ENCODE peak calls at places on chromosomes 6 and 20, in five cellular contexts. Y is testis, F is OCI-LY7, T is breast epithelium, P is A549. N is an unnamed sample.

GRCh38 chr20:47122560-47122959 is 227.9 kb downstream of the EYA2 start:
- DNase-seq in Y (no peak), F (no peak), T (no peak), P (no peak), N (no peak)

GRCh38 chr6:44002071-44002590 is 125.1 kb downstream of the MRPL14 start:
- DNase-seq in Y (no peak), F (no peak), T (no peak), P (no peak), N (no peak)

GRCh38 chr6:159094444-159095252 is 49.9 kb upstream of the TAGAP start:
- DNase-seq in Y (peak), F (peak), T (no peak), P (no peak), N (no peak)

GRCh38 chr20:45555198-45555597 is 8.0 kb upstream of the EPPIN start:
- DNase-seq in Y (no peak), F (no peak), T (no peak), P (no peak), N (no peak)

GRCh38 chr6:122838060-122838780 is 49.2 kb downstream of the SMPDL3A start:
- DNase-seq in Y (no peak), F (no peak), T (no peak), P (peak), N (no peak)

GRCh38 chr6:20708367-20709124 is 174.3 kb downstream of the CDKAL1 start:
- DNase-seq in Y (no peak), F (no peak), T (no peak), P (no peak), N (no peak)

GRCh38 chr20:51678041-51678697 is 90.0 kb downstream of the ATP9A start:
- DNase-seq in Y (peak), F (no peak), T (peak), P (no peak), N (no peak)

GRCh38 chr20:17179840-17180239 is 47.0 kb upstream of the PCSK2 start:
- DNase-seq in Y (no peak), F (no peak), T (no peak), P (no peak), N (no peak)

GRCh38 chr6:130587778-130588520 is 222.1 kb downstream of the TMEM200A start:
- DNase-seq in Y (no peak), F (no peak), T (no peak), P (no peak), N (no peak)

GRCh38 chr20:51382986-51383821 is 159.3 kb downstream of the NFATC2 start:
- DNase-seq in Y (no peak), F (peak), T (no peak), P (no peak), N (peak)

GRCh38 chr6:88574666-88575065 is 388.8 kb downstream of the RNGTT start:
- DNase-seq in Y (no peak), F (no peak), T (no peak), P (no peak), N (no peak)

GRCh38 chr20:53608071-53608455 is 14.4 kb upstream of the ZNF217 start:
- DNase-seq in Y (peak), F (no peak), T (no peak), P (no peak), N (no peak)

GRCh38 chr20:53950031-53950430 is 120.4 kb downstream of the BCAS1 start:
- DNase-seq in Y (no peak), F (no peak), T (no peak), P (no peak), N (no peak)

GRCh38 chr20:29079769-29080690 is 2177.4 kb upstream of the DEFB115 start:
- DNase-seq in Y (peak), F (no peak), T (no peak), P (peak), N (peak)

GRCh38 chr6:28380381-28380780 is 19.2 kb downstream of the ZSCAN12 start:
- DNase-seq in Y (no peak), F (no peak), T (no peak), P (no peak), N (no peak)

GRCh38 chr6:42914546-42914945 is 1.3 kb upstream of the PTCRA start:
- DNase-seq in Y (no peak), F (no peak), T (no peak), P (no peak), N (no peak)

GRCh38 chr6:155509743-155510475 is 54.3 kb upstream of the NOX3 start:
- DNase-seq in Y (no peak), F (no peak), T (no peak), P (no peak), N (no peak)

GRCh38 chr20:21322921-21323321 is 19.8 kb downstream of the XRN2 start:
- DNase-seq in Y (no peak), F (no peak), T (no peak), P (no peak), N (no peak)

GRCh38 chr20:20780127-20780822 is 67.8 kb upstream of the RALGAPA2 start:
- DNase-seq in Y (peak), F (no peak), T (peak), P (no peak), N (peak)

GRCh38 chr6:133774356-133774755 is 114.6 kb upstream of the TCF21 start:
- DNase-seq in Y (no peak), F (no peak), T (no peak), P (no peak), N (no peak)

GRCh38 chr20:62368629-62369507 is 1.8 kb upstream of the LAMA5 start:
- DNase-seq in Y (no peak), F (no peak), T (no peak), P (no peak), N (no peak)

GRCh38 chr6:82863771-82864170 is 201.9 kb downstream of the UBE3D start:
- DNase-seq in Y (no peak), F (no peak), T (no peak), P (no peak), N (no peak)

DNA sequence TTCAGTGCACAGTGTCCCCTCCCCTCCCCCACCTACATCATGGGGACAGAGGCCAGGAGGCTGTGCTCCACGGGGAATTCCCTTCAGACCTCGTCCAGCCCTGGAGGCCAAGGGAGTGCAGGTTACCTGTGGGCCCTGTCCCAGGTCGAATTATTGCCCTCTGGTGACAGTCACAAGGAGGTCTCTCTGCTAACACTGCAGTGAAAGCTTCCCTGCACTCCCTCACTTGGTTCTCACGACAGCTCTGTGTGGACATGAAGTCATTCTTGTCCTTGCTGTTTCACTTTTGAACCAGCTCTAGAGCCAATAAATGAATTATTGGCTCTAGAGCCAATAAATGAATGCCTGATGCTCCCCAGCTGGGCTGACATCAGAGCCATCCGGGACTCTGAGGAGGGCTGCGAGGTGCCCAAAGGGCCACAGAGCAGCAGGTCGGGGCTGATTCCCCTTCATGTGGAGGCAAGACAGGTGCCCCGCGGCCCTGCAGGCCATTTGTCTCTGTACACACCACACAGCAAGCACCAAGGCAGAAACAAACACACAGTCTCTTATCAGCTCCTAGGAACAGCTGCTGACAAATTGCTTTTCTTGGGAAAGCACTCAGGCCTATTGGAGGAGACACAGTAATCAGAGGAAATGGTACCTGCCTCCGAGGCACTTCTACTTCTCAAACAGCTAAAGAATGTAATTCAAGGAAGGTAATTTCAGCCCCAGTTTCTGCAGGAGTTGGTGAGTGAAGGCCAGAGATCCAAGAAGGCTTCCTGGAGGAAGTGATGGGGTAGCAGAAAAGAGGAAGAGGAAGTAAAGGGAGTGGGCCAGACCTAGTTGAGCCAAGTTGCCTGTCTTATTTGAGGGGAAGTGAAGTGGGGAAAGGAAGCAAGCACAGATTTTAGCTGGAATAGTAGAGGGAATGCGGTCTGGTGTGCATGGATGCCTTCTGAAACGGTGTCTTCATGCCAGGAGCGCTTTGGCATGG is 27.5 kb upstream of the TBXT start:
- DNase-seq in Y (no peak), F (no peak), T (no peak), P (no peak), N (peak)
- H3K4me3 ChIP-seq in Y (no peak), F (no peak), T (no peak), P (no peak), N (no peak)

DNA sequence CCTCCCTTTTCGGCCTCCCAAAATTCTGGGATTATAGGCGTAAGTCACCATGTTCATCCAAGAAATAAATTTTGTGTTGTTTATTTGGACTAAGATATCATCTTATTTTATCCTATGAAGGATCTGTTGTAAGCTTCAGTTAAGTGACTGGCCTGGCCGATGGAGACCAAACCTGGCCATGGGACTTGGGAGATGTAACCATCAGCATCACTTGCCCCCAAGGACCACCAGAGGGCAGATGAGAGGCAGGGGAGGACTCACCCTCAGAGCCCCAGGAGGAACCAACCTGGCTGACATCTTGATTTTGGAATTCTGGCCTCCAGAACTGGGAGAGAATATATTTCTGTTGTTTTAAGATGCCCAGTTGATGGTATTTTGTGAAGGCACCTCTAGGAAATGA is 266.7 kb downstream of the CDH26 start:
- DNase-seq in Y (peak), F (peak), T (no peak), P (peak), N (no peak)
- TF ChIP-seq CTCF in Y (peak), F (peak), T (no peak), P (no peak), N (no peak)

DNA sequence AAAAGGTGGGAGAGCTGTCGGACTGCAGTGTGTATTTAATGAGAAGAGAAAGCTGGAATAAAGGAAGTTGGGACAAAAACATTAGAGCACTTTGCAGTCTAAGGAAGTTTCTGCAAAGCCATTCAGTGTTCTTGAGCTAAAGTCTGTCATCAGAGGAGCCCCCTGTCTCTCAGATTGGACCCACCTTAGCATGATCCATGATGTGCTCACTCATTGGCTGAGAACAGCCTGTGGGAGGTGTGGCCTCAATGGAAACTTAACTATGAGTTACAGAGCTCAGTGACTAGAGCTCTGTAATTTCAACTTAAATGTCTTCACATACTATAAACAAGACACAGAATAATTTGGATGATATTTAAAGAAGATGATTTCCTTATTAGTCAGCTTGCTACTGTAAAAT is 437.0 kb downstream of the BTBD3 start:
- DNase-seq in Y (peak), F (no peak), T (no peak), P (no peak), N (no peak)
- H3K4me3 ChIP-seq in Y (no peak), F (no peak), T (no peak), P (no peak), N (no peak)

GRCh38 chr6:11085758-11086435 is 7.7 kb upstream of the SMIM13 start:
- DNase-seq in Y (no peak), F (no peak), T (no peak), P (no peak), N (no peak)

GRCh38 chr6:11083956-11084355 is 9.7 kb upstream of the SMIM13 start:
- DNase-seq in Y (no peak), F (no peak), T (no peak), P (no peak), N (no peak)

GRCh38 chr6:11080296-11080695 is 13.3 kb upstream of the SMIM13 start:
- DNase-seq in Y (no peak), F (no peak), T (no peak), P (no peak), N (no peak)

GRCh38 chr6:11078266-11078665 is 15.4 kb upstream of the SMIM13 start:
- DNase-seq in Y (no peak), F (no peak), T (no peak), P (no peak), N (no peak)

DNA sequence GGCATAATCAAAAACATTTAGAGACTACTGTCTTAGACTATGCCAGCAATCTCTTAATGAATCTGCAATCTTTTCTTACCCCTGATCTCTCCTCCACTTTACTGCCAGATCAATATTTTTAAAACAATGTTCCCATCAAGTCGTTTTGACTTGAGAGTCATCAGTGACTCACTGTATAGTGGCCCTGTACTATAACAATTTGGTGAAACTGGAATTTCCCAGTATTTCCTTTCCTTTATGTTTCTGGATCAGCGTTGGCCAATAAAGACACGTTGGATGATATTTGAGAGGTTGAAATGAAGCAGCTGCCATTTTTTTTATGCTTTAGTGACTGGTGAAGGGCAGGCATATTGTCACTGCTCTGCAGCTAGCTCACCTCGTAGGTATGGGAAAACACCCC is 10.1 kb upstream of the SMIM13 start:
- DNase-seq in Y (no peak), F (no peak), T (no peak), P (no peak), N (no peak)
- TF ChIP-seq CTCF in Y (no peak), F (no peak), T (no peak), P (no peak), N (no peak)

DNA sequence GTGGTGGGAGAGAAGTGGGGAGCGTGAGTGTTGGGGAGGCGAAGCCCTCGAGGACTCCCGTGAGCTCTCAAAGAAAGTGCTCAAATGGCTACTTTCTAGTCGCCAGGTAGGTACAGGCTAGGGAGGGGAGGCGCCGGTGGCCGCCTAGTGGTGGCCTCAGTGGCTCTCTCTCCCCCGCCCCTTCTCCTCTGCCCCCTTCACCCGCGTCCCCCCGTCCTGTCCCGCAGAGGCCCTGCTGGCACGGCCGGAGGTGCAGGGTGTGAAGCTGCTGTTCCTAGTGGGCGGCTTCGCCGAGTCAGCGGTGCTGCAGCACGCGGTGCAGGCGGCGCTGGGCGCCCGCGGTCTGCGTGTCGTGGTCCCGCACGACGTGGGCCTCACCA is 16.3 kb downstream of the ADISSP start:
- DNase-seq in Y (no peak), F (no peak), T (no peak), P (no peak), N (no peak)
- H3K4me3 ChIP-seq in Y (peak), F (no peak), T (peak), P (no peak), N (no peak)

GRCh38 chr20:63519765-63520593 is 586 bp upstream of the PPDPF start:
- DNase-seq in Y (peak), F (peak), T (peak), P (peak), N (no peak)
- TF ChIP-seq CTCF in Y (no peak), F (peak), T (no peak), P (peak), N (no peak)

GRCh38 chr20:59322101-59322500 is 21.7 kb downstream of the EDN3 start:
- DNase-seq in Y (no peak), F (no peak), T (no peak), P (no peak), N (no peak)

GRCh38 chr20:59322813-59323469 is 22.5 kb downstream of the EDN3 start:
- DNase-seq in Y (no peak), F (no peak), T (no peak), P (no peak), N (no peak)

GRCh38 chr20:59318803-59319202 is 18.4 kb downstream of the EDN3 start:
- DNase-seq in Y (no peak), F (no peak), T (no peak), P (no peak), N (no peak)

GRCh38 chr20:59320426-59320825 is 20.0 kb downstream of the EDN3 start:
- DNase-seq in Y (no peak), F (no peak), T (no peak), P (no peak), N (no peak)

GRCh38 chr20:59320850-59321631 is 20.6 kb downstream of the EDN3 start:
- DNase-seq in Y (no peak), F (no peak), T (no peak), P (no peak), N (no peak)
- H3K4me3 ChIP-seq in Y (no peak), F (no peak), T (no peak), P (no peak), N (no peak)

DNA sequence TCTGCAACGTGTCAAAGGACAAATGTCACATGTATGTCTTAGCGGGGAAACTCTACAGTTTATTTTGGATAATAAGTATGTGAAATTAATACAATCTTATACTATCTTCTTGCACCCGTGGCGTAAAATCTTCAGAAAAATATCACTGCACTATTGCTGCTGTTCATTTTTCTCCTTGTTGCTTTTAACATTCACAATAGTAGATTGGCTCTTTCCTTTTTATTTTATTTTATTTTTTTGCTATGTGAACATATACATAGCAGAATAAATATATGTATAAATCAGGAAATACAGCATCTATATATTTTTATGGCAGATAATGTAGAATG is 15.4 kb downstream of the GPR31 start:
- DNase-seq in Y (no peak), F (no peak), T (no peak), P (no peak), N (no peak)
- TF ChIP-seq CTCF in Y (no peak), F (peak), T (no peak), P (no peak), N (no peak)

GRCh38 chr6:29631209-29631810 is 1.7 kb downstream of the GABBR1 start:
- DNase-seq in Y (no peak), F (no peak), T (peak), P (no peak), N (no peak)
- H3K4me3 ChIP-seq in Y (no peak), F (no peak), T (peak), P (no peak), N (no peak)